ENCODE peak calls at places on chromosomes 1 and 21, in ten cellular contexts. One of them, this sample, is unnamed.

GRCh38 chr1:33219886-33220661 is 36.2 kb upstream of the ZNF362 start:
- DNase-seq in fibroblast of mammary gland: no peak
- DNase-seq in RPMI8226: no peak
- DNase-seq in NCI-H460: no peak
- DNase-seq in activated T-helper 1 cell treated with anti-CD3 and anti-CD28 coated beads, Interleukin-12 subunit alpha, Interleukin-12 subunit beta, Interleukin-2, Interleukin-4 antibody, amounts not matched to agents 30 ng/mL and 10 ng/mL and 1 ng/mL, durations not matched to agents 14 hours and 24 hours and 36 hours: no peak
- DNase-seq in body of pancreas: no peak
- DNase-seq in Daoy: peak
- DNase-seq in heart right ventricle: no peak
- DNase-seq in small intestine: no peak
- DNase-seq in NCI-H1436: no peak
- DNase-seq in this sample: no peak

GRCh38 chr1:75632350-75632949 is 21.5 kb upstream of the SLC44A5 start:
- DNase-seq in fibroblast of mammary gland: peak
- DNase-seq in RPMI8226: no peak
- DNase-seq in NCI-H460: peak
- DNase-seq in activated T-helper 1 cell treated with anti-CD3 and anti-CD28 coated beads, Interleukin-12 subunit alpha, Interleukin-12 subunit beta, Interleukin-2, Interleukin-4 antibody, amounts not matched to agents 30 ng/mL and 10 ng/mL and 1 ng/mL, durations not matched to agents 14 hours and 24 hours and 36 hours: no peak
- DNase-seq in body of pancreas: no peak
- DNase-seq in Daoy: no peak
- DNase-seq in heart right ventricle: no peak
- DNase-seq in small intestine: peak
- DNase-seq in NCI-H1436: peak
- DNase-seq in this sample: no peak

GRCh38 chr1:214438530-214438929 is 112.9 kb downstream of the PTPN14 start:
- DNase-seq in fibroblast of mammary gland: no peak
- DNase-seq in RPMI8226: no peak
- DNase-seq in NCI-H460: no peak
- DNase-seq in activated T-helper 1 cell treated with anti-CD3 and anti-CD28 coated beads, Interleukin-12 subunit alpha, Interleukin-12 subunit beta, Interleukin-2, Interleukin-4 antibody, amounts not matched to agents 30 ng/mL and 10 ng/mL and 1 ng/mL, durations not matched to agents 14 hours and 24 hours and 36 hours: no peak
- DNase-seq in body of pancreas: no peak
- DNase-seq in Daoy: no peak
- DNase-seq in heart right ventricle: no peak
- DNase-seq in small intestine: no peak
- DNase-seq in NCI-H1436: no peak
- DNase-seq in this sample: no peak

GRCh38 chr1:17199267-17200044 is 5.5 kb upstream of the PADI1 start:
- DNase-seq in fibroblast of mammary gland: no peak
- DNase-seq in RPMI8226: no peak
- DNase-seq in NCI-H460: no peak
- DNase-seq in activated T-helper 1 cell treated with anti-CD3 and anti-CD28 coated beads, Interleukin-12 subunit alpha, Interleukin-12 subunit beta, Interleukin-2, Interleukin-4 antibody, amounts not matched to agents 30 ng/mL and 10 ng/mL and 1 ng/mL, durations not matched to agents 14 hours and 24 hours and 36 hours: no peak
- DNase-seq in body of pancreas: peak
- DNase-seq in Daoy: peak
- DNase-seq in heart right ventricle: no peak
- DNase-seq in small intestine: no peak
- DNase-seq in NCI-H1436: no peak
- DNase-seq in this sample: no peak

GRCh38 chr1:57254006-57254405 is 169.9 kb downstream of the DAB1 start:
- DNase-seq in fibroblast of mammary gland: peak
- DNase-seq in RPMI8226: no peak
- DNase-seq in NCI-H460: no peak
- DNase-seq in activated T-helper 1 cell treated with anti-CD3 and anti-CD28 coated beads, Interleukin-12 subunit alpha, Interleukin-12 subunit beta, Interleukin-2, Interleukin-4 antibody, amounts not matched to agents 30 ng/mL and 10 ng/mL and 1 ng/mL, durations not matched to agents 14 hours and 24 hours and 36 hours: no peak
- DNase-seq in body of pancreas: no peak
- DNase-seq in Daoy: peak
- DNase-seq in heart right ventricle: no peak
- DNase-seq in small intestine: no peak
- DNase-seq in NCI-H1436: no peak
- DNase-seq in this sample: no peak

GRCh38 chr1:2300004-2300771 is 72.1 kb downstream of the SKI start:
- DNase-seq in fibroblast of mammary gland: no peak
- DNase-seq in RPMI8226: no peak
- DNase-seq in NCI-H460: no peak
- DNase-seq in activated T-helper 1 cell treated with anti-CD3 and anti-CD28 coated beads, Interleukin-12 subunit alpha, Interleukin-12 subunit beta, Interleukin-2, Interleukin-4 antibody, amounts not matched to agents 30 ng/mL and 10 ng/mL and 1 ng/mL, durations not matched to agents 14 hours and 24 hours and 36 hours: peak
- DNase-seq in body of pancreas: no peak
- DNase-seq in Daoy: no peak
- DNase-seq in heart right ventricle: no peak
- DNase-seq in small intestine: peak
- DNase-seq in NCI-H1436: no peak
- DNase-seq in this sample: peak

GRCh38 chr1:202029171-202029665 is 18.8 kb downstream of the ELF3 start:
- DNase-seq in fibroblast of mammary gland: peak
- DNase-seq in RPMI8226: no peak
- DNase-seq in NCI-H460: peak
- DNase-seq in activated T-helper 1 cell treated with anti-CD3 and anti-CD28 coated beads, Interleukin-12 subunit alpha, Interleukin-12 subunit beta, Interleukin-2, Interleukin-4 antibody, amounts not matched to agents 30 ng/mL and 10 ng/mL and 1 ng/mL, durations not matched to agents 14 hours and 24 hours and 36 hours: no peak
- DNase-seq in body of pancreas: no peak
- DNase-seq in Daoy: peak
- DNase-seq in heart right ventricle: no peak
- DNase-seq in small intestine: no peak
- DNase-seq in NCI-H1436: peak
- DNase-seq in this sample: no peak

GRCh38 chr1:209323743-209324142 is 259.8 kb upstream of the CAMK1G start:
- DNase-seq in fibroblast of mammary gland: peak
- DNase-seq in RPMI8226: no peak
- DNase-seq in NCI-H460: no peak
- DNase-seq in activated T-helper 1 cell treated with anti-CD3 and anti-CD28 coated beads, Interleukin-12 subunit alpha, Interleukin-12 subunit beta, Interleukin-2, Interleukin-4 antibody, amounts not matched to agents 30 ng/mL and 10 ng/mL and 1 ng/mL, durations not matched to agents 14 hours and 24 hours and 36 hours: no peak
- DNase-seq in body of pancreas: no peak
- DNase-seq in Daoy: no peak
- DNase-seq in heart right ventricle: no peak
- DNase-seq in small intestine: no peak
- DNase-seq in NCI-H1436: no peak
- DNase-seq in this sample: no peak

GRCh38 chr1:195717651-195718050 is 890.6 kb downstream of the KCNT2 start:
- DNase-seq in fibroblast of mammary gland: peak
- DNase-seq in RPMI8226: no peak
- DNase-seq in NCI-H460: peak
- DNase-seq in activated T-helper 1 cell treated with anti-CD3 and anti-CD28 coated beads, Interleukin-12 subunit alpha, Interleukin-12 subunit beta, Interleukin-2, Interleukin-4 antibody, amounts not matched to agents 30 ng/mL and 10 ng/mL and 1 ng/mL, durations not matched to agents 14 hours and 24 hours and 36 hours: no peak
- DNase-seq in body of pancreas: no peak
- DNase-seq in Daoy: no peak
- DNase-seq in heart right ventricle: no peak
- DNase-seq in small intestine: no peak
- DNase-seq in NCI-H1436: no peak
- DNase-seq in this sample: no peak

GRCh38 chr21:17537299-17537698 is 24.5 kb downstream of the CXADR start:
- DNase-seq in fibroblast of mammary gland: no peak
- DNase-seq in RPMI8226: no peak
- DNase-seq in NCI-H460: no peak
- DNase-seq in activated T-helper 1 cell treated with anti-CD3 and anti-CD28 coated beads, Interleukin-12 subunit alpha, Interleukin-12 subunit beta, Interleukin-2, Interleukin-4 antibody, amounts not matched to agents 30 ng/mL and 10 ng/mL and 1 ng/mL, durations not matched to agents 14 hours and 24 hours and 36 hours: no peak
- DNase-seq in body of pancreas: no peak
- DNase-seq in Daoy: no peak
- DNase-seq in heart right ventricle: no peak
- DNase-seq in small intestine: no peak
- DNase-seq in NCI-H1436: no peak
- DNase-seq in this sample: no peak

GRCh38 chr1:1185101-1185765 is 11.6 kb downstream of the TTLL10 start:
- DNase-seq in fibroblast of mammary gland: no peak
- DNase-seq in RPMI8226: no peak
- DNase-seq in NCI-H460: no peak
- DNase-seq in activated T-helper 1 cell treated with anti-CD3 and anti-CD28 coated beads, Interleukin-12 subunit alpha, Interleukin-12 subunit beta, Interleukin-2, Interleukin-4 antibody, amounts not matched to agents 30 ng/mL and 10 ng/mL and 1 ng/mL, durations not matched to agents 14 hours and 24 hours and 36 hours: no peak
- DNase-seq in body of pancreas: no peak
- DNase-seq in Daoy: no peak
- DNase-seq in heart right ventricle: no peak
- DNase-seq in small intestine: no peak
- DNase-seq in NCI-H1436: no peak
- DNase-seq in this sample: no peak

GRCh38 chr21:29196021-29196663 is 65.7 kb downstream of the MAP3K7CL start:
- DNase-seq in fibroblast of mammary gland: peak
- DNase-seq in RPMI8226: peak
- DNase-seq in NCI-H460: peak
- DNase-seq in activated T-helper 1 cell treated with anti-CD3 and anti-CD28 coated beads, Interleukin-12 subunit alpha, Interleukin-12 subunit beta, Interleukin-2, Interleukin-4 antibody, amounts not matched to agents 30 ng/mL and 10 ng/mL and 1 ng/mL, durations not matched to agents 14 hours and 24 hours and 36 hours: peak
- DNase-seq in body of pancreas: peak
- DNase-seq in Daoy: peak
- DNase-seq in heart right ventricle: no peak
- DNase-seq in small intestine: peak
- DNase-seq in NCI-H1436: no peak
- DNase-seq in this sample: peak

GRCh38 chr1:214213136-214213535 is 67.8 kb upstream of the SMYD2 start:
- DNase-seq in fibroblast of mammary gland: peak
- DNase-seq in RPMI8226: no peak
- DNase-seq in NCI-H460: no peak
- DNase-seq in activated T-helper 1 cell treated with anti-CD3 and anti-CD28 coated beads, Interleukin-12 subunit alpha, Interleukin-12 subunit beta, Interleukin-2, Interleukin-4 antibody, amounts not matched to agents 30 ng/mL and 10 ng/mL and 1 ng/mL, durations not matched to agents 14 hours and 24 hours and 36 hours: no peak
- DNase-seq in body of pancreas: no peak
- DNase-seq in Daoy: no peak
- DNase-seq in heart right ventricle: no peak
- DNase-seq in small intestine: no peak
- DNase-seq in NCI-H1436: no peak
- DNase-seq in this sample: no peak

GRCh38 chr1:39425151-39425550 is 66.3 kb upstream of the BMP8A start:
- DNase-seq in fibroblast of mammary gland: no peak
- DNase-seq in RPMI8226: no peak
- DNase-seq in NCI-H460: no peak
- DNase-seq in activated T-helper 1 cell treated with anti-CD3 and anti-CD28 coated beads, Interleukin-12 subunit alpha, Interleukin-12 subunit beta, Interleukin-2, Interleukin-4 antibody, amounts not matched to agents 30 ng/mL and 10 ng/mL and 1 ng/mL, durations not matched to agents 14 hours and 24 hours and 36 hours: no peak
- DNase-seq in body of pancreas: no peak
- DNase-seq in Daoy: no peak
- DNase-seq in heart right ventricle: no peak
- DNase-seq in small intestine: no peak
- DNase-seq in NCI-H1436: no peak
- DNase-seq in this sample: no peak

GRCh38 chr1:78038491-78038939 is 7.3 kb upstream of the GIPC2 start:
- DNase-seq in fibroblast of mammary gland: peak
- DNase-seq in RPMI8226: no peak
- DNase-seq in NCI-H460: no peak
- DNase-seq in activated T-helper 1 cell treated with anti-CD3 and anti-CD28 coated beads, Interleukin-12 subunit alpha, Interleukin-12 subunit beta, Interleukin-2, Interleukin-4 antibody, amounts not matched to agents 30 ng/mL and 10 ng/mL and 1 ng/mL, durations not matched to agents 14 hours and 24 hours and 36 hours: no peak
- DNase-seq in body of pancreas: no peak
- DNase-seq in Daoy: no peak
- DNase-seq in heart right ventricle: no peak
- DNase-seq in small intestine: no peak
- DNase-seq in NCI-H1436: no peak
- DNase-seq in this sample: no peak

GRCh38 chr21:33761104-33762036 is 119.1 kb downstream of the ITSN1 start:
- DNase-seq in fibroblast of mammary gland: peak
- DNase-seq in RPMI8226: peak
- DNase-seq in NCI-H460: peak
- DNase-seq in activated T-helper 1 cell treated with anti-CD3 and anti-CD28 coated beads, Interleukin-12 subunit alpha, Interleukin-12 subunit beta, Interleukin-2, Interleukin-4 antibody, amounts not matched to agents 30 ng/mL and 10 ng/mL and 1 ng/mL, durations not matched to agents 14 hours and 24 hours and 36 hours: no peak
- DNase-seq in body of pancreas: no peak
- DNase-seq in Daoy: peak
- DNase-seq in heart right ventricle: no peak
- DNase-seq in small intestine: peak
- DNase-seq in NCI-H1436: no peak
- DNase-seq in this sample: no peak

GRCh38 chr1:238485062-238485905 is 594.6 kb upstream of the ZP4 start:
- DNase-seq in fibroblast of mammary gland: peak
- DNase-seq in RPMI8226: peak
- DNase-seq in NCI-H460: peak
- DNase-seq in activated T-helper 1 cell treated with anti-CD3 and anti-CD28 coated beads, Interleukin-12 subunit alpha, Interleukin-12 subunit beta, Interleukin-2, Interleukin-4 antibody, amounts not matched to agents 30 ng/mL and 10 ng/mL and 1 ng/mL, durations not matched to agents 14 hours and 24 hours and 36 hours: no peak
- DNase-seq in body of pancreas: no peak
- DNase-seq in Daoy: peak
- DNase-seq in heart right ventricle: no peak
- DNase-seq in small intestine: no peak
- DNase-seq in NCI-H1436: peak
- DNase-seq in this sample: no peak

GRCh38 chr1:244494659-244495058 is 33.6 kb downstream of the CATSPERE start:
- DNase-seq in fibroblast of mammary gland: no peak
- DNase-seq in RPMI8226: no peak
- DNase-seq in NCI-H460: no peak
- DNase-seq in activated T-helper 1 cell treated with anti-CD3 and anti-CD28 coated beads, Interleukin-12 subunit alpha, Interleukin-12 subunit beta, Interleukin-2, Interleukin-4 antibody, amounts not matched to agents 30 ng/mL and 10 ng/mL and 1 ng/mL, durations not matched to agents 14 hours and 24 hours and 36 hours: no peak
- DNase-seq in body of pancreas: no peak
- DNase-seq in Daoy: no peak
- DNase-seq in heart right ventricle: no peak
- DNase-seq in small intestine: no peak
- DNase-seq in NCI-H1436: no peak
- DNase-seq in this sample: no peak

GRCh38 chr1:27031235-27032118 is 18.8 kb upstream of the TENT5B start:
- DNase-seq in fibroblast of mammary gland: peak
- DNase-seq in RPMI8226: no peak
- DNase-seq in NCI-H460: no peak
- DNase-seq in activated T-helper 1 cell treated with anti-CD3 and anti-CD28 coated beads, Interleukin-12 subunit alpha, Interleukin-12 subunit beta, Interleukin-2, Interleukin-4 antibody, amounts not matched to agents 30 ng/mL and 10 ng/mL and 1 ng/mL, durations not matched to agents 14 hours and 24 hours and 36 hours: no peak
- DNase-seq in body of pancreas: peak
- DNase-seq in Daoy: peak
- DNase-seq in heart right ventricle: peak
- DNase-seq in small intestine: peak
- DNase-seq in NCI-H1436: peak
- DNase-seq in this sample: no peak

GRCh38 chr1:9250586-9251381 is 16.2 kb downstream of the H6PD start:
- DNase-seq in fibroblast of mammary gland: peak
- DNase-seq in RPMI8226: no peak
- DNase-seq in NCI-H460: no peak
- DNase-seq in activated T-helper 1 cell treated with anti-CD3 and anti-CD28 coated beads, Interleukin-12 subunit alpha, Interleukin-12 subunit beta, Interleukin-2, Interleukin-4 antibody, amounts not matched to agents 30 ng/mL and 10 ng/mL and 1 ng/mL, durations not matched to agents 14 hours and 24 hours and 36 hours: no peak
- DNase-seq in body of pancreas: peak
- DNase-seq in Daoy: no peak
- DNase-seq in heart right ventricle: no peak
- DNase-seq in small intestine: peak
- DNase-seq in NCI-H1436: no peak
- DNase-seq in this sample: no peak

GRCh38 chr1:85330711-85331290 is 54.4 kb upstream of the BCL10 start:
- DNase-seq in fibroblast of mammary gland: peak
- DNase-seq in RPMI8226: no peak
- DNase-seq in NCI-H460: no peak
- DNase-seq in activated T-helper 1 cell treated with anti-CD3 and anti-CD28 coated beads, Interleukin-12 subunit alpha, Interleukin-12 subunit beta, Interleukin-2, Interleukin-4 antibody, amounts not matched to agents 30 ng/mL and 10 ng/mL and 1 ng/mL, durations not matched to agents 14 hours and 24 hours and 36 hours: no peak
- DNase-seq in body of pancreas: no peak
- DNase-seq in Daoy: peak
- DNase-seq in heart right ventricle: no peak
- DNase-seq in small intestine: no peak
- DNase-seq in NCI-H1436: no peak
- DNase-seq in this sample: peak

GRCh38 chr1:87513971-87514660 is 185.4 kb downstream of the LMO4 start:
- DNase-seq in fibroblast of mammary gland: peak
- DNase-seq in RPMI8226: no peak
- DNase-seq in NCI-H460: no peak
- DNase-seq in activated T-helper 1 cell treated with anti-CD3 and anti-CD28 coated beads, Interleukin-12 subunit alpha, Interleukin-12 subunit beta, Interleukin-2, Interleukin-4 antibody, amounts not matched to agents 30 ng/mL and 10 ng/mL and 1 ng/mL, durations not matched to agents 14 hours and 24 hours and 36 hours: no peak
- DNase-seq in body of pancreas: no peak
- DNase-seq in Daoy: peak
- DNase-seq in heart right ventricle: no peak
- DNase-seq in small intestine: peak
- DNase-seq in NCI-H1436: no peak
- DNase-seq in this sample: no peak

GRCh38 chr1:28064064-28064463 is 24.3 kb downstream of the EYA3 start:
- DNase-seq in fibroblast of mammary gland: peak
- DNase-seq in RPMI8226: no peak
- DNase-seq in NCI-H460: no peak
- DNase-seq in activated T-helper 1 cell treated with anti-CD3 and anti-CD28 coated beads, Interleukin-12 subunit alpha, Interleukin-12 subunit beta, Interleukin-2, Interleukin-4 antibody, amounts not matched to agents 30 ng/mL and 10 ng/mL and 1 ng/mL, durations not matched to agents 14 hours and 24 hours and 36 hours: no peak
- DNase-seq in body of pancreas: no peak
- DNase-seq in Daoy: no peak
- DNase-seq in heart right ventricle: no peak
- DNase-seq in small intestine: peak
- DNase-seq in NCI-H1436: no peak
- DNase-seq in this sample: no peak

This sample was measured in stimulated activated naive B cell treated with anti-CD40 and anti-IgM and Interleukin-4, amounts not matched to agents 10 μg/mL and 1 μg/mL and 100 μg/mL, for 72 hours.